ENCODE peak calls at places on chromosome 1, in ten cellular contexts. Z is AG04450; O is stimulated activated CD4-positive, alpha-beta T cell treated with anti-CD3 and anti-CD28 coated beads, TNF-alpha, amount 100 ng/mL, for 4 hours; I is AG10803; N is left colon; E is NB4; M is H1; J is esophagus squamous epithelium; U is epithelial cell of esophagus; C is SK-MEL-5. X is an unnamed sample.
A peak's percentile ranks its signal among the peaks of the same experiment; 100 is the strongest.

GRCh38 chr1:39689214-39689613 is 2.0 kb downstream of the HPCAL4 start:
- DNase-seq in U (no peak), N (no peak), Z (no peak), O (no peak), C (no peak), M (no peak), J (no peak), E (peak; percentile 16), I (no peak), X (no peak)

GRCh38 chr1:39711359-39712340 is 20.4 kb upstream of the HPCAL4 start:
- DNase-seq in C (no peak), I (peak; percentile 22), Z (no peak), N (no peak), J (no peak), M (no peak), O (no peak), E (no peak), U (no peak), X (no peak)

GRCh38 chr1:87642581-87643129 is 314.0 kb downstream of the LMO4 start:
- DNase-seq in M (peak; percentile 45), I (peak; percentile 4), E (peak; percentile 35), O (no peak), N (no peak), U (no peak), J (no peak), Z (no peak), C (peak; percentile 32), X (no peak)

GRCh38 chr1:3337798-3338724 is 116.4 kb upstream of the ARHGEF16 start:
- DNase-seq in M (no peak), U (no peak), J (no peak), Z (no peak), C (no peak), I (no peak), O (no peak), N (no peak), E (no peak), X (no peak)

GRCh38 chr1:1614204-1614953 is 921 bp upstream of the MIB2 start:
- DNase-seq in O (no peak), E (peak; percentile 89), I (peak; percentile 75), M (no peak), U (peak; percentile 73), Z (peak; percentile 37), J (no peak), N (peak; percentile 24), C (peak; percentile 48), X (no peak)

GRCh38 chr1:46760558-46761166 is 38.2 kb upstream of the CYP4B1 start:
- DNase-seq in J (no peak), E (no peak), Z (no peak), I (no peak), N (no peak), C (no peak), M (no peak), O (no peak), U (no peak), X (no peak)

GRCh38 chr1:207316622-207317510 is 4.6 kb upstream of the CD55 start:
- DNase-seq in U (peak; percentile 99), Z (no peak), J (no peak), I (peak; percentile 27), E (peak; percentile 88), C (no peak), M (no peak), N (peak; percentile 58), O (no peak), X (peak; percentile 96)

GRCh38 chr1:110565565-110565964 is 40.6 kb downstream of the KCNA2 start:
- DNase-seq in Z (no peak), E (no peak), M (no peak), O (no peak), C (peak; percentile 84), U (no peak), I (no peak), N (no peak), J (no peak), X (no peak)

GRCh38 chr1:203368624-203369451 is 17.9 kb upstream of the FMOD start:
- DNase-seq in J (no peak), C (peak; percentile 49), M (no peak), I (peak; percentile 96), Z (no peak), N (peak; percentile 58), O (no peak), E (peak; percentile 36), U (peak; percentile 93), X (peak; percentile 40)

GRCh38 chr1:31765041-31765467 is 914 bp upstream of the ADGRB2 start:
- DNase-seq in C (peak; percentile 72), I (no peak), O (no peak), J (no peak), U (no peak), M (no peak), N (no peak), Z (no peak), E (peak; percentile 62), X (no peak)

GRCh38 chr1:5683446-5683845 is 308.8 kb downstream of the NPHP4 start:
- DNase-seq in U (peak; percentile 13), O (no peak), E (no peak), J (no peak), I (no peak), N (no peak), C (no peak), Z (no peak), M (no peak), X (no peak)

GRCh38 chr1:89347296-89347695 is 16.6 kb upstream of the GBP6 start:
- DNase-seq in I (peak; percentile 17), J (no peak), C (no peak), Z (no peak), N (no peak), M (no peak), O (no peak), U (no peak), E (no peak), X (no peak)

GRCh38 chr1:100879422-100879821 is 15.2 kb downstream of the EXTL2 start:
- DNase-seq in N (no peak), Z (no peak), O (no peak), E (no peak), M (no peak), I (peak; percentile 21), U (no peak), J (no peak), C (no peak), X (no peak)

GRCh38 chr1:75615664-75616435 is 4.9 kb upstream of the SLC44A5 start:
- DNase-seq in E (no peak), Z (no peak), J (no peak), U (peak; percentile 45), I (peak; percentile 34), M (peak; percentile 73), C (no peak), N (no peak), O (peak; percentile 3), X (no peak)

GRCh38 chr1:3553166-3553939 is 58.0 kb downstream of the MEGF6 start:
- DNase-seq in E (no peak), M (no peak), O (no peak), I (peak; percentile 65), J (no peak), C (no peak), U (peak; percentile 74), N (no peak), Z (no peak), X (peak; percentile 59)

GRCh38 chr1:96981181-96981580 is 259.6 kb downstream of the PTBP2 start:
- DNase-seq in N (no peak), O (no peak), M (no peak), C (no peak), E (no peak), J (no peak), Z (no peak), U (no peak), I (no peak), X (no peak)

GRCh38 chr1:26913754-26914619 is at the start of gene NR0B2:
- DNase-seq in I (no peak), N (peak; percentile 92), U (no peak), M (no peak), O (no peak), C (no peak), E (no peak), Z (no peak), J (no peak), X (no peak)

GRCh38 chr1:43936470-43937151 is 3.0 kb downstream of the ARTN start:
- DNase-seq in J (no peak), O (no peak), N (no peak), I (no peak), C (no peak), E (peak; percentile 26), M (peak; percentile 74), Z (no peak), U (peak; percentile 17), X (no peak)

GRCh38 chr1:109249654-109250401 is 489 bp downstream of the CELSR2 start:
- DNase-seq in U (no peak), M (peak; percentile 61), I (no peak), J (no peak), N (no peak), E (peak; percentile 17), Z (no peak), O (no peak), C (no peak), X (no peak)

GRCh38 chr1:206550446-206550845 is 43.1 kb downstream of the RASSF5 start:
- DNase-seq in E (no peak), J (no peak), N (no peak), I (no peak), O (no peak), U (no peak), C (no peak), Z (no peak), M (no peak), X (no peak)

GRCh38 chr1:210104103-210104502 is 128.5 kb upstream of the SERTAD4 start:
- DNase-seq in E (no peak), I (no peak), C (no peak), O (no peak), J (no peak), N (no peak), M (no peak), Z (no peak), U (no peak), X (no peak)

GRCh38 chr1:204445860-204446412 is 34.3 kb upstream of the PPP1R15B start:
- DNase-seq in O (no peak), E (peak; percentile 66), J (no peak), I (peak; percentile 20), C (peak; percentile 87), M (peak; percentile 99), N (no peak), Z (no peak), U (no peak), X (no peak)

GRCh38 chr1:227489572-227489971 is 73.8 kb upstream of the ZNF678 start:
- DNase-seq in M (no peak), O (no peak), C (no peak), U (no peak), J (no peak), N (no peak), I (no peak), E (no peak), Z (no peak), X (no peak)

GRCh38 chr1:155196103-155196892 is 11.4 kb downstream of the THBS3 start:
- DNase-seq in M (peak; percentile 87), O (no peak), C (no peak), J (no peak), E (no peak), I (no peak), N (no peak), Z (no peak), U (no peak), X (no peak)

GRCh38 chr1:36994863-36995262 is 39.5 kb downstream of the GRIK3 start:
- DNase-seq in M (no peak), U (no peak), E (no peak), Z (no peak), J (no peak), N (no peak), C (peak; percentile 20), O (no peak), I (no peak), X (no peak)

GRCh38 chr1:229336345-229336744 is 6.5 kb downstream of the CCSAP start:
- DNase-seq in E (no peak), U (no peak), O (no peak), I (no peak), M (no peak), N (no peak), C (no peak), Z (no peak), J (no peak), X (no peak)

GRCh38 chr1:26861286-26861701 is 1.7 kb upstream of the SFN start:
- DNase-seq in O (no peak), Z (no peak), C (peak; percentile 37), U (peak; percentile 89), I (peak; percentile 42), M (no peak), E (peak; percentile 20), J (no peak), N (no peak), X (peak; percentile 94)

GRCh38 chr1:209570757-209571156 is 12.8 kb upstream of the CAMK1G start:
- DNase-seq in O (no peak), J (no peak), N (no peak), C (no peak), U (no peak), M (no peak), I (no peak), E (no peak), Z (no peak), X (no peak)

X was measured in foreskin keratinocyte.